ENCODE peak calls at places on chromosomes 7 and 10, in nine cellular contexts. S, K, D, H, M, F, Z, W and V are unnamed samples.

GRCh38 chr10:112059220-112059619 is 124.3 kb downstream of the GPAM start:
- DNase-seq in D (no peak), S (no peak), W (no peak), K (no peak), H (no peak), M (no peak), Z (no peak), F (no peak), V (no peak)

GRCh38 chr10:102159051-102159597 is 6.9 kb downstream of the NOLC1 start:
- DNase-seq in H (no peak), S (no peak), W (no peak), K (no peak), M (no peak), D (no peak), Z (no peak), F (no peak), V (no peak)

GRCh38 chr7:50353894-50354595 is 49.5 kb downstream of the IKZF1 start:
- DNase-seq in Z (no peak), K (no peak), S (no peak), M (no peak), F (no peak), H (no peak), D (no peak), W (no peak), V (no peak)

GRCh38 chr10:68628576-68629127 is 68.5 kb downstream of the TET1 start:
- DNase-seq in S (no peak), Z (peak), M (no peak), H (no peak), W (no peak), K (no peak), F (peak), D (no peak), V (no peak)

GRCh38 chr10:24762966-24763623 is 39.4 kb upstream of the ARHGAP21 start:
- DNase-seq in M (no peak), H (no peak), K (no peak), S (no peak), Z (no peak), D (no peak), F (peak), W (peak), V (no peak)

GRCh38 chr7:55484834-55485233 is 87.5 kb downstream of the VOPP1 start:
- DNase-seq in K (no peak), S (no peak), H (no peak), D (no peak), F (peak), M (no peak), W (no peak), Z (no peak), V (peak)

GRCh38 chr7:218896-219580 is 26.7 kb downstream of the FAM20C start:
- DNase-seq in Z (no peak), D (no peak), W (no peak), S (no peak), M (no peak), H (no peak), K (no peak), F (no peak), V (no peak)

GRCh38 chr10:22874189-22874854 is 53.5 kb upstream of the ARMC3 start:
- DNase-seq in W (peak), M (no peak), H (no peak), F (no peak), S (no peak), D (no peak), K (no peak), Z (no peak), V (no peak)

GRCh38 chr10:16646474-16647059 is 124.9 kb upstream of the C1QL3 start:
- DNase-seq in W (no peak), F (no peak), Z (peak), S (no peak), H (no peak), D (no peak), M (no peak), K (no peak), V (no peak)

GRCh38 chr7:116582806-116583444 is 58.1 kb downstream of the CAV1 start:
- DNase-seq in Z (peak), K (no peak), M (no peak), H (peak), F (peak), W (peak), S (peak), D (no peak), V (peak)

GRCh38 chr7:6640246-6640721 is 3.2 kb downstream of the ZNF316 start:
- DNase-seq in W (peak), H (peak), S (no peak), K (no peak), M (no peak), Z (no peak), F (peak), D (peak), V (no peak)

GRCh38 chr7:10022957-10023356 is 950.7 kb upstream of the PHF14 start:
- DNase-seq in Z (no peak), H (no peak), F (peak), D (peak), M (no peak), S (no peak), K (no peak), W (no peak), V (no peak)

GRCh38 chr10:33116293-33116697 is 158.3 kb upstream of the ITGB1 start:
- DNase-seq in D (peak), W (peak), S (no peak), K (no peak), M (no peak), H (peak), F (peak), Z (peak), V (no peak)

GRCh38 chr10:93123766-93124165 is 50.1 kb downstream of the CYP26A1 start:
- DNase-seq in Z (peak), W (no peak), M (no peak), S (no peak), H (no peak), D (no peak), F (no peak), K (no peak), V (no peak)

GRCh38 chr7:138359891-138360582 is 100.0 kb upstream of the TRIM24 start:
- DNase-seq in S (no peak), M (no peak), H (no peak), W (no peak), D (no peak), K (no peak), F (no peak), Z (no peak), V (no peak)

GRCh38 chr10:9510626-9511025 is 1456.1 kb downstream of the GATA3 start:
- DNase-seq in S (no peak), Z (no peak), H (no peak), M (no peak), D (no peak), F (no peak), W (no peak), K (no peak), V (no peak)

GRCh38 chr10:88027570-88027969 is 164.1 kb downstream of the PTEN start:
- DNase-seq in M (no peak), Z (peak), F (no peak), K (peak), D (no peak), S (peak), W (no peak), H (no peak), V (no peak)

GRCh38 chr10:86361134-86362128 is 5.2 kb downstream of the GRID1 start:
- DNase-seq in H (no peak), S (peak), D (peak), F (no peak), K (no peak), M (peak), W (no peak), Z (no peak), V (peak)

GRCh38 chr7:106848851-106849442 is 16.1 kb upstream of the PIK3CG start:
- DNase-seq in K (no peak), F (peak), Z (no peak), D (no peak), M (no peak), H (peak), S (no peak), W (peak), V (no peak)

GRCh38 chr10:96395931-96396877 is 37.4 kb upstream of the OPALIN start:
- DNase-seq in H (peak), F (peak), K (peak), M (peak), D (peak), Z (peak), W (peak), S (peak), V (no peak)

GRCh38 chr7:55536619-55537457 is 35.5 kb downstream of the VOPP1 start:
- DNase-seq in H (no peak), D (no peak), S (no peak), F (no peak), W (no peak), M (no peak), K (no peak), Z (peak), V (no peak)

GRCh38 chr7:113652501-113652900 is 266.3 kb downstream of the PPP1R3A start:
- DNase-seq in F (peak), D (no peak), S (no peak), K (no peak), Z (no peak), H (no peak), M (no peak), W (no peak), V (no peak)

GRCh38 chr10:58373446-58373834 is 11.8 kb upstream of the TFAM start:
- DNase-seq in M (no peak), S (no peak), K (no peak), D (no peak), F (no peak), Z (no peak), H (peak), W (no peak), V (no peak)

GRCh38 chr7:192035-192649 is at the start of gene FAM20C:
- DNase-seq in F (peak), S (peak), M (peak), D (no peak), Z (no peak), W (peak), H (peak), K (peak), V (peak)

GRCh38 chr7:28005848-28006233 is 174.8 kb downstream of the JAZF1 start:
- DNase-seq in Z (no peak), F (no peak), H (no peak), W (no peak), M (no peak), K (no peak), S (no peak), D (no peak), V (no peak)

GRCh38 chr10:753530-753929 is 64.1 kb upstream of the DIP2C start:
- DNase-seq in F (no peak), K (no peak), H (no peak), S (no peak), M (no peak), D (no peak), W (no peak), Z (no peak), V (no peak)

GRCh38 chr7:50387351-50387750 is 62.8 kb downstream of the FIGNL1 start:
- DNase-seq in H (no peak), W (no peak), D (no peak), K (no peak), M (no peak), S (no peak), Z (no peak), F (no peak), V (no peak)

GRCh38 chr7:84914598-84914997 is 272.3 kb downstream of the SEMA3D start:
- DNase-seq in K (no peak), S (no peak), F (no peak), W (no peak), H (peak), Z (peak), D (peak), M (no peak), V (no peak)

GRCh38 chr7:81414411-81414810 is 355.4 kb downstream of the HGF start:
- DNase-seq in M (no peak), D (no peak), H (peak), F (no peak), Z (no peak), K (no peak), W (no peak), S (no peak), V (no peak)

GRCh38 chr10:7872041-7872442 is 53.7 kb downstream of the TAF3 start:
- DNase-seq in W (peak), M (no peak), F (peak), H (peak), D (no peak), K (no peak), Z (peak), S (no peak), V (no peak)

DNA sequence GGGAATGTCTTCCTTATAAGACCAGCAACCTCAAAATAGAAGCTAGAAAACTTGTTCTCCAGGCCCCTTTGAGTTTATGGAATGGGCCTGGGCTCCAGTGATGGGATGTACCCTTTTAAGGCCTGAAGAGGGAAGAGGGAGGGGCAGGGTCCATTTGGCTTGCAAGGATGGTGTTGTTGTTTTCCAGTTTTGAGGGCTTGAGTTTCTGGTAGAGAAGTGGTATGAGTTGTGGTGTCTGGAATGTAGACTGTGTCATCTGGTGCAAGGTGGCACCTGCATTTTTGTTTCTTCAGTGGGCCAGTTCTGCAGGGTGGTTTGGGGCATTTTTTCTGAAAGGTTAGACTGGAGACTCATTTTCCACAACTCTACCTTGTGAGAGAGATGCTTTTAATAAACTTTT is 90.1 kb downstream of the ZNF777 start:
- DNase-seq in W (no peak), H (no peak), F (no peak), K (no peak), Z (no peak), D (no peak), M (no peak), S (no peak), V (no peak)
- H3K4me3 ChIP-seq in W (no peak), H (no peak), F (no peak), K (no peak), Z (no peak), D (no peak), M (no peak), S (no peak), V (no peak)

DNA sequence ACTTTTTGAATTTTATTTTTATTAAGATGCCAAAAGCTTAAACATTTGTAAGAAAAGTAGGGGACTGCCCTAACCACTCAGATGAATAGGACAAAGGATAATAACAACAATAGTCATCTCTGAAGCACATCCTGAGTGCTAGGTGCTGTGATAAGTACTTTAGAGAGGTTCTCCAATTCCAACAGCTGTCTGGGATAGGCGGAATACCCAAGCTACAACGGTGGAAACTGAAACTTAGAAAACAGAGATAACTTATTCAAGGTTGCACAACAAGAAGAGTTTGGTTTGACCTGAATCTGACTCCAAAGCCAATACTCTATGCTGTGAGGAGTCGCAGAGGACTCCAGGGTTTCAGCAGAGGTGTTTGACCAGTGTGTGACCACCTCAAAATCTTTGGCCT is 2.0 kb downstream of the RTKN2 start:
- DNase-seq in H (no peak), Z (no peak), F (no peak), D (no peak), W (peak), M (no peak), K (no peak), S (no peak), V (no peak)
- H3K4me3 ChIP-seq in H (no peak), Z (no peak), F (no peak), D (no peak), W (peak), M (peak), K (peak), S (no peak), V (no peak)

GRCh38 chr7:75878312-75878768 is 494 bp upstream of the RHBDD2 start:
- DNase-seq in W (no peak), M (no peak), F (no peak), D (no peak), S (no peak), Z (no peak), K (no peak), H (no peak), V (no peak)

GRCh38 chr7:75878769-75879596 is at the start of gene RHBDD2:
- DNase-seq in D (peak), K (peak), H (peak), S (peak), F (peak), Z (peak), W (peak), M (peak), V (peak)

GRCh38 chr7:75881436-75882095 is 2.7 kb downstream of the RHBDD2 start:
- DNase-seq in M (no peak), H (no peak), Z (no peak), S (no peak), W (peak), F (no peak), K (peak), D (no peak), V (no peak)

GRCh38 chr7:75879771-75880184 is 944 bp downstream of the RHBDD2 start:
- DNase-seq in D (no peak), M (no peak), S (no peak), Z (no peak), W (peak), H (no peak), K (no peak), F (peak), V (no peak)

GRCh38 chr7:75880242-75880641 is 1.4 kb downstream of the RHBDD2 start:
- DNase-seq in M (no peak), H (no peak), W (no peak), Z (no peak), F (no peak), K (no peak), S (no peak), D (no peak), V (no peak)
- H3K4me3 ChIP-seq in M (peak), H (peak), W (peak), Z (no peak), F (peak), K (peak), S (no peak), D (peak), V (peak)

GRCh38 chr7:139362981-139363380 is 3.3 kb downstream of the LUC7L2 start:
- DNase-seq in M (no peak), S (no peak), H (no peak), Z (no peak), K (no peak), W (no peak), F (no peak), D (no peak), V (no peak)

GRCh38 chr7:139360948-139361307 is 1.2 kb downstream of the LUC7L2 start:
- DNase-seq in D (no peak), F (no peak), K (no peak), M (no peak), S (no peak), Z (no peak), W (no peak), H (no peak), V (no peak)

GRCh38 chr7:139360210-139360947 is 685 bp downstream of the LUC7L2 start:
- DNase-seq in D (peak), K (peak), F (peak), H (peak), W (peak), M (peak), Z (peak), S (peak), V (peak)

GRCh38 chr7:139362302-139362701 is 2.6 kb downstream of the LUC7L2 start:
- DNase-seq in Z (no peak), D (no peak), W (no peak), H (no peak), K (no peak), M (no peak), S (no peak), F (no peak), V (no peak)

DNA sequence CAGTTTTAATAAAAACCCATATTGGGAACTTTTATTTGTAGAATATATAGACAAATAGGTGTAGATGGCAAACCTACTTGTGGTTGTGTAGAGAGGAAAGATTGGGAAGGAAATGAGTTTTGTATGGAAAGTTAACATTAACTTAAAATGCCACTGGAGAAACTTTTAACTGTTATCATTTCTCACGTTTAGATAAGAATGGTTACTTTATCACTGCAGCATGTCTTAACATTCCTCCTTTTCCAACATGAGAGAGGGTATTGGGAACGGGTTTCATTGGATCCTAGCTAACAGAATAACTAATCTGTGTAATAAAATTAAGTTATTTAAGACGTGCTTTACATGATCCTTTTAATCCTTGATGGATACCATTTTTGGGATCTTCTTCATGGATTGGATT is 1.8 kb downstream of the LUC7L2 start:
- DNase-seq in Z (no peak), D (no peak), F (no peak), S (no peak), K (no peak), M (no peak), H (no peak), W (no peak), V (no peak)
- H3K4me3 ChIP-seq in Z (peak), D (peak), F (peak), S (peak), K (peak), M (peak), H (peak), W (peak), V (peak)

GRCh38 chr10:75653761-75654160 is 222.3 kb downstream of the LRMDA start:
- DNase-seq in M (no peak), K (no peak), F (no peak), S (no peak), W (no peak), H (no peak), Z (no peak), D (no peak), V (no peak)
- H3K4me3 ChIP-seq in M (no peak), K (no peak), F (no peak), S (no peak), W (no peak), H (no peak), Z (no peak), D (no peak), V (no peak)

GRCh38 chr7:32941181-32941995 is 15.9 kb upstream of the FKBP9 start:
- DNase-seq in H (no peak), D (no peak), W (no peak), F (peak), K (no peak), M (no peak), S (no peak), Z (no peak), V (no peak)
- H3K4me3 ChIP-seq in H (peak), D (peak), W (peak), F (peak), K (peak), M (peak), S (peak), Z (peak), V (peak)

GRCh38 chr10:77413231-77413630 is 224.4 kb downstream of the KCNMA1 start:
- DNase-seq in F (no peak), S (no peak), Z (no peak), W (no peak), K (no peak), H (no peak), M (no peak), D (no peak), V (no peak)

GRCh38 chr10:77408259-77408658 is 229.3 kb downstream of the KCNMA1 start:
- DNase-seq in D (no peak), W (no peak), Z (no peak), M (no peak), S (no peak), F (no peak), H (no peak), K (no peak), V (no peak)

GRCh38 chr10:77410523-77410922 is 227.1 kb downstream of the KCNMA1 start:
- DNase-seq in D (no peak), W (no peak), K (no peak), F (no peak), Z (no peak), M (no peak), H (no peak), S (no peak), V (no peak)

GRCh38 chr10:77409697-77410471 is 227.7 kb downstream of the KCNMA1 start:
- DNase-seq in F (no peak), D (no peak), S (no peak), H (no peak), Z (no peak), W (no peak), M (peak), K (peak), V (no peak)

GRCh38 chr10:77411805-77412204 is 225.8 kb downstream of the KCNMA1 start:
- DNase-seq in M (no peak), Z (no peak), H (no peak), D (no peak), F (no peak), K (no peak), S (no peak), W (no peak), V (no peak)
- H3K4me3 ChIP-seq in M (no peak), Z (no peak), H (no peak), D (no peak), F (no peak), K (no peak), S (no peak), W (no peak), V (no peak)